ENCODE peak calls at places on chromosome 16, in seven cellular contexts. One of them, this sample, is unnamed.

GRCh38 chr16:84087461-84088151 is 29.1 kb downstream of the MBTPS1 start:
- DNase-seq in lower lobe of right lung: no peak
- DNase-seq in T-helper 17 cell: no peak
- DNase-seq in OCI-LY7: peak; percentile 20
- DNase-seq in stimulated activated CD4-positive, alpha-beta T cell treated with anti-CD3 and anti-CD28 coated beads, Interleukin-1b, Interleukin-23, amount 100 ng/mL, for 24 hours: no peak
- DNase-seq in OCI-M1: peak; percentile 43
- DNase-seq in NCI-H1105: no peak
- DNase-seq in this sample: no peak

GRCh38 chr16:57013268-57013667 is 23.9 kb downstream of the NLRC5 start:
- DNase-seq in lower lobe of right lung: no peak
- DNase-seq in OCI-M1: no peak
- DNase-seq in NCI-H1105: no peak
- DNase-seq in T-helper 17 cell: no peak
- DNase-seq in stimulated activated CD4-positive, alpha-beta T cell treated with anti-CD3 and anti-CD28 coated beads, Interleukin-1b, Interleukin-23, amount 100 ng/mL, for 24 hours: no peak
- DNase-seq in OCI-LY7: no peak
- DNase-seq in this sample: no peak

GRCh38 chr16:1556254-1556653 is 22.8 kb downstream of the TMEM204 start:
- DNase-seq in NCI-H1105: no peak
- DNase-seq in OCI-M1: no peak
- DNase-seq in stimulated activated CD4-positive, alpha-beta T cell treated with anti-CD3 and anti-CD28 coated beads, Interleukin-1b, Interleukin-23, amount 100 ng/mL, for 24 hours: no peak
- DNase-seq in lower lobe of right lung: no peak
- DNase-seq in T-helper 17 cell: no peak
- DNase-seq in OCI-LY7: no peak
- DNase-seq in this sample: no peak

GRCh38 chr16:56362057-56362655 is 63.2 kb downstream of the AMFR start:
- DNase-seq in OCI-LY7: no peak
- DNase-seq in lower lobe of right lung: no peak
- DNase-seq in NCI-H1105: no peak
- DNase-seq in stimulated activated CD4-positive, alpha-beta T cell treated with anti-CD3 and anti-CD28 coated beads, Interleukin-1b, Interleukin-23, amount 100 ng/mL, for 24 hours: no peak
- DNase-seq in T-helper 17 cell: no peak
- DNase-seq in OCI-M1: no peak
- DNase-seq in this sample: no peak

GRCh38 chr16:71210-71539 is 1.3 kb downstream of the RHBDF1 start:
- DNase-seq in T-helper 17 cell: no peak
- DNase-seq in NCI-H1105: no peak
- DNase-seq in lower lobe of right lung: no peak
- DNase-seq in stimulated activated CD4-positive, alpha-beta T cell treated with anti-CD3 and anti-CD28 coated beads, Interleukin-1b, Interleukin-23, amount 100 ng/mL, for 24 hours: no peak
- DNase-seq in OCI-M1: no peak
- DNase-seq in OCI-LY7: no peak
- DNase-seq in this sample: no peak

GRCh38 chr16:89618114-89618999 is 4.9 kb downstream of the DPEP1 start:
- DNase-seq in stimulated activated CD4-positive, alpha-beta T cell treated with anti-CD3 and anti-CD28 coated beads, Interleukin-1b, Interleukin-23, amount 100 ng/mL, for 24 hours: no peak
- DNase-seq in OCI-LY7: no peak
- DNase-seq in T-helper 17 cell: no peak
- DNase-seq in OCI-M1: no peak
- DNase-seq in NCI-H1105: no peak
- DNase-seq in lower lobe of right lung: no peak
- DNase-seq in this sample: no peak

GRCh38 chr16:10122546-10122945 is 59.7 kb downstream of the GRIN2A start:
- DNase-seq in T-helper 17 cell: no peak
- DNase-seq in lower lobe of right lung: no peak
- DNase-seq in OCI-M1: peak; percentile 9
- DNase-seq in stimulated activated CD4-positive, alpha-beta T cell treated with anti-CD3 and anti-CD28 coated beads, Interleukin-1b, Interleukin-23, amount 100 ng/mL, for 24 hours: no peak
- DNase-seq in NCI-H1105: no peak
- DNase-seq in OCI-LY7: no peak
- DNase-seq in this sample: no peak

GRCh38 chr16:79598341-79599181 is 2.0 kb downstream of the MAF start:
- DNase-seq in OCI-LY7: no peak
- DNase-seq in stimulated activated CD4-positive, alpha-beta T cell treated with anti-CD3 and anti-CD28 coated beads, Interleukin-1b, Interleukin-23, amount 100 ng/mL, for 24 hours: no peak
- DNase-seq in lower lobe of right lung: peak; percentile 72
- DNase-seq in OCI-M1: peak; percentile 16
- DNase-seq in NCI-H1105: peak; percentile 35
- DNase-seq in T-helper 17 cell: peak; percentile 17
- DNase-seq in this sample: no peak

GRCh38 chr16:67179421-67180080 is 4.2 kb downstream of the MATCAP1 start:
- DNase-seq in OCI-LY7: peak; percentile 52
- DNase-seq in stimulated activated CD4-positive, alpha-beta T cell treated with anti-CD3 and anti-CD28 coated beads, Interleukin-1b, Interleukin-23, amount 100 ng/mL, for 24 hours: no peak
- DNase-seq in NCI-H1105: no peak
- DNase-seq in lower lobe of right lung: no peak
- DNase-seq in OCI-M1: peak; percentile 22
- DNase-seq in T-helper 17 cell: no peak
- DNase-seq in this sample: no peak

GRCh38 chr16:31006086-31006385 is 4.4 kb downstream of the STX1B start:
- DNase-seq in lower lobe of right lung: no peak
- DNase-seq in OCI-LY7: no peak
- DNase-seq in NCI-H1105: no peak
- DNase-seq in stimulated activated CD4-positive, alpha-beta T cell treated with anti-CD3 and anti-CD28 coated beads, Interleukin-1b, Interleukin-23, amount 100 ng/mL, for 24 hours: no peak
- DNase-seq in T-helper 17 cell: no peak
- DNase-seq in OCI-M1: no peak
- DNase-seq in this sample: no peak

GRCh38 chr16:84159006-84159405 is 13.9 kb downstream of the DNAAF1 start:
- DNase-seq in stimulated activated CD4-positive, alpha-beta T cell treated with anti-CD3 and anti-CD28 coated beads, Interleukin-1b, Interleukin-23, amount 100 ng/mL, for 24 hours: no peak
- DNase-seq in NCI-H1105: no peak
- DNase-seq in T-helper 17 cell: no peak
- DNase-seq in lower lobe of right lung: no peak
- DNase-seq in OCI-M1: no peak
- DNase-seq in OCI-LY7: no peak
- DNase-seq in this sample: no peak

GRCh38 chr16:72657791-72658190 is 390.1 kb downstream of the ZFHX3 start:
- DNase-seq in OCI-LY7: peak; percentile 34
- DNase-seq in NCI-H1105: no peak
- DNase-seq in lower lobe of right lung: no peak
- DNase-seq in stimulated activated CD4-positive, alpha-beta T cell treated with anti-CD3 and anti-CD28 coated beads, Interleukin-1b, Interleukin-23, amount 100 ng/mL, for 24 hours: no peak
- DNase-seq in T-helper 17 cell: no peak
- DNase-seq in OCI-M1: no peak
- DNase-seq in this sample: no peak